ENCODE peak calls at places on chromosomes 2 and 18, in five cellular contexts. One of them, this sample, is unnamed.
A peak's percentile ranks its signal among the peaks of the same experiment; 100 is the strongest.

GRCh38 chr18:58338961-58339722 is 289.7 kb downstream of the ALPK2 start:
- DNase-seq in SK-N-SH: no peak
- DNase-seq in neuronal stem cell: peak; percentile 45
- DNase-seq in fibroblast of lung: no peak
- DNase-seq in A549: no peak
- DNase-seq in this sample: no peak

GRCh38 chr2:121363632-121364420 is 78.8 kb upstream of the TFCP2L1 start:
- DNase-seq in SK-N-SH: no peak
- DNase-seq in neuronal stem cell: no peak
- DNase-seq in fibroblast of lung: peak; percentile 85
- DNase-seq in A549: peak; percentile 16
- DNase-seq in this sample: no peak

GRCh38 chr2:37795938-37796337 is 124.5 kb upstream of the CDC42EP3 start:
- DNase-seq in SK-N-SH: no peak
- DNase-seq in neuronal stem cell: no peak
- DNase-seq in fibroblast of lung: peak; percentile 66
- DNase-seq in A549: no peak
- DNase-seq in this sample: no peak

GRCh38 chr2:26731714-26732113 is 32.4 kb upstream of the SLC35F6 start:
- DNase-seq in SK-N-SH: peak; percentile 22
- DNase-seq in neuronal stem cell: no peak
- DNase-seq in fibroblast of lung: no peak
- DNase-seq in A549: no peak
- DNase-seq in this sample: no peak

GRCh38 chr2:173537694-173538093 is 183.0 kb downstream of the CDCA7 start:
- DNase-seq in SK-N-SH: no peak
- DNase-seq in neuronal stem cell: no peak
- DNase-seq in fibroblast of lung: no peak
- DNase-seq in A549: no peak
- DNase-seq in this sample: no peak

GRCh38 chr2:96527052-96527964 is 9.2 kb upstream of the ARID5A start:
- DNase-seq in SK-N-SH: peak; percentile 56
- DNase-seq in neuronal stem cell: peak; percentile 23
- DNase-seq in fibroblast of lung: peak; percentile 47
- DNase-seq in A549: no peak
- DNase-seq in this sample: no peak

GRCh38 chr18:45690975-45691815 is 32.8 kb upstream of the SLC14A1 start:
- DNase-seq in SK-N-SH: peak; percentile 69
- DNase-seq in neuronal stem cell: peak; percentile 87
- DNase-seq in fibroblast of lung: peak; percentile 81
- DNase-seq in A549: peak; percentile 69
- DNase-seq in this sample: peak; percentile 90

GRCh38 chr2:95077521-95077807 is 44.1 kb downstream of the MRPS5 start:
- DNase-seq in SK-N-SH: peak; percentile 10
- DNase-seq in neuronal stem cell: no peak
- DNase-seq in fibroblast of lung: peak; percentile 23
- DNase-seq in A549: peak; percentile 39
- DNase-seq in this sample: no peak

GRCh38 chr2:134177351-134177931 is 76.4 kb upstream of the MGAT5 start:
- DNase-seq in SK-N-SH: no peak
- DNase-seq in neuronal stem cell: no peak
- DNase-seq in fibroblast of lung: peak; percentile 35
- DNase-seq in A549: no peak
- DNase-seq in this sample: no peak

GRCh38 chr2:1731512-1731962 is 12.8 kb downstream of the PXDN start:
- DNase-seq in SK-N-SH: peak; percentile 44
- DNase-seq in neuronal stem cell: no peak
- DNase-seq in fibroblast of lung: peak; percentile 74
- DNase-seq in A549: no peak
- DNase-seq in this sample: no peak

GRCh38 chr18:36454258-36454657 is 156.7 kb downstream of the FHOD3 start:
- DNase-seq in SK-N-SH: no peak
- DNase-seq in neuronal stem cell: no peak
- DNase-seq in fibroblast of lung: no peak
- DNase-seq in A549: no peak
- DNase-seq in this sample: no peak

GRCh38 chr18:37987901-37988300 is 422.3 kb upstream of the CELF4 start:
- DNase-seq in SK-N-SH: no peak
- DNase-seq in neuronal stem cell: no peak
- DNase-seq in fibroblast of lung: no peak
- DNase-seq in A549: no peak
- DNase-seq in this sample: no peak

GRCh38 chr2:33291278-33292013 is 185.0 kb upstream of the RASGRP3 start:
- DNase-seq in SK-N-SH: no peak
- DNase-seq in neuronal stem cell: no peak
- DNase-seq in fibroblast of lung: peak; percentile 83
- DNase-seq in A549: peak; percentile 90
- DNase-seq in this sample: no peak

DNA sequence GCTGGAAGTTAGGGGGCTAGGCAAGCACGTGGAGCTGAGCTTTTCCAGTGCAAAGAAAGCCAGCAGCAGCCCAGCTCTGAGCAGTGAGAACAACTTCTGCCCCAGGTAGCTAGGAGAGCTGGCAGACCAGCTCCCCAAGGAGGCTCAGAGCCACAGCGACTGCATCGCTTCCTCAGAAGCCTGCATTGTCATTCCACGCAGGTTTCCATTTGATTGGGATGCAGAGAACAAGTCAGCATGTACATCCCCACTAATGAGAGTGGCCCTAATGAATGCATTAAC is 45.1 kb downstream of the C1QL2 start:
- DNase-seq in SK-N-SH: no peak
- DNase-seq in neuronal stem cell: no peak
- DNase-seq in fibroblast of lung: no peak
- DNase-seq in A549: no peak
- DNase-seq in this sample: no peak
- H3K4me3 ChIP-seq in SK-N-SH: no peak overlapping the region
- H3K4me3 ChIP-seq in neuronal stem cell: no peak overlapping the region
- H3K4me3 ChIP-seq in fibroblast of lung: no peak overlapping the region
- H3K4me3 ChIP-seq in A549: no peak overlapping the region
- H3K4me3 ChIP-seq in this sample: no peak overlapping the region

GRCh38 chr2:234593636-234594035 is 96.8 kb upstream of the ARL4C start:
- DNase-seq in SK-N-SH: no peak
- DNase-seq in neuronal stem cell: no peak
- DNase-seq in fibroblast of lung: no peak
- DNase-seq in A549: no peak
- DNase-seq in this sample: no peak
- H3K4me2 ChIP-seq in SK-N-SH: no peak overlapping the region
- H3K4me2 ChIP-seq in neuronal stem cell: no peak overlapping the region
- H3K4me2 ChIP-seq in fibroblast of lung: no peak overlapping the region
- H3K4me2 ChIP-seq in A549: no peak overlapping the region
- H3K4me2 ChIP-seq in this sample: no peak overlapping the region

DNA sequence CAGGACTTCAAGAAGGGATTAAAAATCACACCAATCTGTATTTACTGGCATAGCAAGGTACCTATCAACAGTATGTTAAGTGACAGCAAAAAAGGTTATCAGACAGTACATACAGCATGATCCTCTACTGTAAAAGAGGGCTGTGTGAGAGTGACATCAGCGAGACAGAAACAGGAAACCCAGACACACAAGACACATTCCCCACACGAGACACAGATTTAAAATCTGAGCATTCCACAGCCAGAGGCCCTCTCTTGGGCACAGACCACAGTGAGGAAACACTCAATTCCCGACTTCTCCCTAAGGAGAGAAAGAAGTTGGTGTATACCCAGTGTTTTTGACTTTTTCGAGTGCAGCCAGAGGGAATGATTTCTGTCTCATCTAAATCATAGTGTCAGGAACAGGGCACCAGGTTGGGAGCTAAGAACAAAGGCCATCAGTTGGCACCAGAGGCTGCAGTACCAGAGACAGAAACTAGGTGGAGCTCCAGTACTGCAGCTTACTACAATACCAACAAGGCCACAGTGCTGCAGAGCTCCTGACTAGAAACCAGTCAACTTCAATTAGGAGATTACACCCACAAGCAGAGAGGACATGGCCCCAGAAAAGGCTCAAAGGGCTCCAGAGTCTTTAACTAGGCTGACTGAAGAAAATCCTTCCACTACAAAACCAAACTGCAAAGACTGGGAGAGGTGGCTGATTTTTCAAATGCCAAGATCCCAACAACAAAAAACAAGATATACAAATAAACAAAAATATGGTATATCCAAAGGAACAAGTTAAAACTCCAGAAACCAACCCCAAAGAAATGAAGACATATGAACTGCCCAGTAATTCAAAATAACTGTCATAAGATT is 41.0 kb downstream of the UNC50 start:
- DNase-seq in SK-N-SH: peak; percentile 70
- DNase-seq in neuronal stem cell: peak; percentile 81
- DNase-seq in fibroblast of lung: peak; percentile 79
- DNase-seq in A549: peak; percentile 76
- DNase-seq in this sample: peak; percentile 91
- H3K4me1 ChIP-seq in SK-N-SH: no peaks in the 10 kb centered on the region
- H3K4me1 ChIP-seq in neuronal stem cell: no peaks in the 10 kb centered on the region
- H3K4me1 ChIP-seq in fibroblast of lung: no peaks in the 10 kb centered on the region
- H3K4me1 ChIP-seq in A549: no peaks in the 10 kb centered on the region
- H3K4me1 ChIP-seq in this sample: no peaks in the 10 kb centered on the region

GRCh38 chr18:907171-907879 is 2.7 kb downstream of the ADCYAP1 start:
- DNase-seq in SK-N-SH: peak; percentile 49
- DNase-seq in neuronal stem cell: no peak
- DNase-seq in fibroblast of lung: no peak
- DNase-seq in A549: no peak
- DNase-seq in this sample: no peak

GRCh38 chr18:906416-907170 is 1.9 kb downstream of the ADCYAP1 start:
- DNase-seq in SK-N-SH: peak; percentile 23
- DNase-seq in neuronal stem cell: no peak
- DNase-seq in fibroblast of lung: no peak
- DNase-seq in A549: no peak
- DNase-seq in this sample: no peak

GRCh38 chr18:904135-905090 is at the start of gene ADCYAP1:
- DNase-seq in SK-N-SH: peak; percentile 43
- DNase-seq in neuronal stem cell: no peak
- DNase-seq in fibroblast of lung: no peak
- DNase-seq in A549: peak; percentile 26
- DNase-seq in this sample: no peak

GRCh38 chr18:905307-905947 is 756 bp downstream of the ADCYAP1 start:
- DNase-seq in SK-N-SH: peak; percentile 38
- DNase-seq in neuronal stem cell: no peak
- DNase-seq in fibroblast of lung: no peak
- DNase-seq in A549: no peak
- DNase-seq in this sample: no peak

GRCh38 chr18:905948-906415 is 1.3 kb downstream of the ADCYAP1 start:
- DNase-seq in SK-N-SH: peak; percentile 27
- DNase-seq in neuronal stem cell: no peak
- DNase-seq in fibroblast of lung: no peak
- DNase-seq in A549: no peak
- DNase-seq in this sample: no peak
- H3K4me3 ChIP-seq in SK-N-SH: no peak overlapping the region
- H3K4me3 ChIP-seq in neuronal stem cell: no peak overlapping the region
- H3K4me3 ChIP-seq in fibroblast of lung: no peak overlapping the region
- H3K4me3 ChIP-seq in A549: no peak overlapping the region
- H3K4me3 ChIP-seq in this sample: no peak overlapping the region

DNA sequence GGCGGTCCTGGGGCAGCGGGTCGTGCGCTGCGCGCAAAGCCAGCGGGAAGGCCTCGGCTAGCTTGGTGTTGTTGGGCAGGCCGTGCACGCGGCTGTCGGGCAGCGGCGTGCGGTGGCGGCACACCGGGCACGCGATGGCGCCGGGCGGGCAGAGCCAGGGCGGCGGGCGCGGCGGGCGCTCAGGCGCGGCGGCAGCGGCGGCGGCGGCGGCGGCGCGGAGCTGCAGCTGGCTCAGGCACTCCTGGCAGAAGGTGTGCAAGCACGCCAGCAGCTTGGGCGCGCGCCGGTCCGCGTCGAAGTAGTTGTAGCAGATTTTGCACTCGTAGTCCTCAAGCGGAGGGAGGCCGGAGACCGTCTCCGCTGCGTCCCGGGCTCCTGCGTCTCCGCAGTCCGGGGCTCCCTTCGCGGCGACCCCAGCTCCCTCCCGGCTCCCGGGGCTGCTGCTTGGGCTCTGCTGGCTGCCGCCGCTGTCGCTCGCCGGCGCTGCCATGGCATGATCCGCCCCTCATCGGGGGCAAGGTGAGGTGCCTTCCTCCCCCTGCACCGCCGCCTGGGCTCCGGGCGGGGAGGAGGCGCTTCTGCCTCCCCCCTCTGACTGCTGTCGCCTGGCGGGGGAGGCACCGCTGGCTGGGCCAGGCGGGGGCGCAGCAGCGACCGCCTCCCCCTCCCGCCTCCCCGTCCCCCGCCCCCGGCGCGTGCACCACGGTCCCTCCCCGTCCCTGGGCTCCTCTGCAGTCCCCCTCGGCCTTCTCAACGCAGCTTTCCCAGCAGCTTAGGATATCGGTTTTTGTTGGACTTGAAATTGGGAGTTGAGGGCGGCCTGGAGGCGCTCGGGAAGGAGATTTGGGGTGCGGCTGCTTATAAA is 21.0 kb upstream of the PAX3 start:
- DNase-seq in SK-N-SH: peak; percentile 79
- DNase-seq in neuronal stem cell: peak; percentile 36
- DNase-seq in fibroblast of lung: no peak
- DNase-seq in A549: peak; percentile 39
- DNase-seq in this sample: peak; percentile 57
- H3K4me2 ChIP-seq in SK-N-SH: peak overlapping the region; percentile 54
- H3K4me2 ChIP-seq in neuronal stem cell: peak overlapping the region; percentile 91
- H3K4me2 ChIP-seq in fibroblast of lung: no peak overlapping the region
- H3K4me2 ChIP-seq in A549: peak overlapping the region; percentile 95
- H3K4me2 ChIP-seq in this sample: peak overlapping the region; percentile 38

GRCh38 chr2:64262068-64262467 is 117.8 kb upstream of the PELI1 start:
- DNase-seq in SK-N-SH: no peak
- DNase-seq in neuronal stem cell: no peak
- DNase-seq in fibroblast of lung: peak; percentile 23
- DNase-seq in A549: peak; percentile 58
- DNase-seq in this sample: no peak
- H3K4me1 ChIP-seq in SK-N-SH: peaks cover 5% of the 10 kb centered on the region
- H3K4me1 ChIP-seq in neuronal stem cell: peaks cover 7% of the 10 kb centered on the region
- H3K4me1 ChIP-seq in fibroblast of lung: peaks cover 6% of the 10 kb centered on the region
- H3K4me1 ChIP-seq in A549: peaks cover 9% of the 10 kb centered on the region
- H3K4me1 ChIP-seq in this sample: peaks cover 8% of the 10 kb centered on the region

DNA sequence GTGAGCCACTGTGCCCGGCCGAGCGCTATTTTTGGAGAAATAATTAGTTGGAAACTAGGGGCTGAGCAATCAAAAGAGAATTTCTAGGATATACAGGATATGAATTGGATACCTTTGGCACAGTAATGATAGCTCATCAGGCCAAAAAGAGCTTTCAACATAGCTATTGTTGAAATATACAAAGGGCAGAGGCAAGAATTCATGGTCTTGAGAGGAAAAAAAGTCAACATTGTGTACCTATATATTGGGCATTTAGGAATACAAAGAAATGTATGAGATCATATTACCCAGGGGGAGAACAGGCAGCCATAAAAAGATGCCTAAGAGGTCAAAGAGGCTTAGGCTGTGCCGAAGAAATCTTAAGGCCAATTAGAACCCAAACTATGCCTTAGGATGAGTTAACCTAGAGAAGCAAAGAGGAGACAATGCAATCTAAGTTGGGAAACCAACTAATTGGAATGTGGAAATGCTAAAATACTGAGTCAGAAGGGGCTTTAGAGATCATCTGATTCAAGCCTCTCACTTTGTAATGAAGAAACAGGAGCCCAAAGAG is 99.0 kb downstream of the RBBP8 start:
- DNase-seq in SK-N-SH: no peak
- DNase-seq in neuronal stem cell: no peak
- DNase-seq in fibroblast of lung: peak; percentile 66
- DNase-seq in A549: no peak
- DNase-seq in this sample: no peak
- H3K4me3 ChIP-seq in SK-N-SH: no peak overlapping the region
- H3K4me3 ChIP-seq in neuronal stem cell: no peak overlapping the region
- H3K4me3 ChIP-seq in fibroblast of lung: no peak overlapping the region
- H3K4me3 ChIP-seq in A549: no peak overlapping the region
- H3K4me3 ChIP-seq in this sample: no peak overlapping the region

GRCh38 chr2:64946737-64947090 is 42.5 kb upstream of the SLC1A4 start:
- DNase-seq in SK-N-SH: no peak
- DNase-seq in neuronal stem cell: no peak
- DNase-seq in fibroblast of lung: no peak
- DNase-seq in A549: no peak
- DNase-seq in this sample: no peak
- H3K4me2 ChIP-seq in SK-N-SH: no peak overlapping the region
- H3K4me2 ChIP-seq in neuronal stem cell: no peak overlapping the region
- H3K4me2 ChIP-seq in fibroblast of lung: no peak overlapping the region
- H3K4me2 ChIP-seq in A549: no peak overlapping the region
- H3K4me2 ChIP-seq in this sample: peak overlapping the region; percentile 12

This sample was measured in Karpas-422.